ENCODE peak calls at places on chromosome 18, in four cellular contexts. A is endothelial cell of umbilical vein, L is Peyer's patch, M is lower lobe of right lung. X is an unnamed sample. For H3K36me3, the result is how much of the 10 kb centered on the place peaks cover.

GRCh38 chr18:58209326-58209725 is 165.3 kb downstream of the NEDD4L start:
- DNase-seq in M (no peak), L (no peak), A (no peak), X (no peak)

GRCh38 chr18:78805840-78806239 is 173.8 kb upstream of the SALL3 start:
- DNase-seq in M (no peak), A (no peak), L (no peak), X (peak)

GRCh38 chr18:76386071-76386470 is 109.0 kb downstream of the ZNF516 start:
- DNase-seq in M (no peak), L (no peak), A (no peak), X (no peak)

GRCh38 chr18:79217979-79218604 is 148.9 kb downstream of the ATP9B start:
- DNase-seq in A (no peak), L (no peak), M (no peak), X (no peak)

GRCh38 chr18:63741769-63742168 is 33.4 kb upstream of the SERPINB7 start:
- DNase-seq in A (no peak), M (no peak), L (no peak), X (no peak)

GRCh38 chr18:45752681-45753080 is 28.7 kb downstream of the SLC14A1 start:
- DNase-seq in M (no peak), L (no peak), A (no peak), X (no peak)

GRCh38 chr18:3332376-3332775 is 70.4 kb downstream of the MYL12B start:
- DNase-seq in L (no peak), A (no peak), M (no peak), X (no peak)

GRCh38 chr18:13388586-13389490 is 170.3 kb downstream of the LDLRAD4 start:
- DNase-seq in M (no peak), A (no peak), L (no peak), X (no peak)

GRCh38 chr18:32772580-32773186 is at the start of gene KLHL14:
- DNase-seq in L (peak), A (no peak), M (no peak), X (peak)

GRCh38 chr18:34866310-34866709 is 156.2 kb downstream of the DTNA start:
- DNase-seq in L (no peak), A (no peak), M (no peak), X (no peak)

GRCh38 chr18:23540867-23541266 is 37.6 kb downstream of the RMC1 start:
- DNase-seq in L (peak), A (no peak), M (no peak), X (no peak)

GRCh38 chr18:55405655-55406373 is 182.2 kb downstream of the TCF4 start:
- DNase-seq in A (peak), M (peak), L (no peak), X (no peak)

GRCh38 chr18:50006470-50007046 is 188.4 kb downstream of the MYO5B start:
- DNase-seq in A (no peak), L (no peak), M (no peak), X (no peak)

GRCh38 chr18:33034941-33035340 is 262.1 kb upstream of the KLHL14 start:
- DNase-seq in M (no peak), L (no peak), A (peak), X (no peak)

GRCh38 chr18:58205780-58206160 is 161.7 kb downstream of the NEDD4L start:
- DNase-seq in M (no peak), L (no peak), A (no peak), X (no peak)

GRCh38 chr18:5144629-5145028 is 52.4 kb downstream of the AKAIN1 start:
- DNase-seq in M (no peak), A (no peak), L (no peak), X (no peak)

GRCh38 chr18:59799383-59800015 is 100.3 kb upstream of the PMAIP1 start:
- DNase-seq in A (no peak), M (no peak), L (no peak), X (no peak)

GRCh38 chr18:419542-420175 is 80.8 kb downstream of the COLEC12 start:
- DNase-seq in M (no peak), A (no peak), L (no peak), X (no peak)

GRCh38 chr18:27713727-27714080 is 463.2 kb downstream of the CDH2 start:
- DNase-seq in A (no peak), L (no peak), M (no peak), X (no peak)

GRCh38 chr18:11981633-11982366 is 493 bp downstream of the IMPA2 start:
- DNase-seq in M (peak), A (peak), L (peak), X (peak)

GRCh38 chr18:46481847-46482245 is 175.2 kb downstream of the LOXHD1 start:
- DNase-seq in L (no peak), M (no peak), A (no peak), X (no peak)

GRCh38 chr18:74788657-74789056 is 191.0 kb downstream of the ZNF407 start:
- DNase-seq in L (no peak), M (no peak), A (no peak), X (no peak)

GRCh38 chr18:73365018-73365417 is 497.2 kb upstream of the NETO1 start:
- DNase-seq in M (no peak), A (no peak), L (no peak), X (no peak)

GRCh38 chr18:77141401-77142118 is 9.0 kb upstream of the MBP start:
- DNase-seq in M (no peak), A (no peak), L (no peak), X (peak)

GRCh38 chr18:45517181-45517741 is 98.0 kb upstream of the SLC14A2 start:
- DNase-seq in M (no peak), L (no peak), A (no peak), X (no peak)

GRCh38 chr18:8976606-8977005 is 125.9 kb upstream of the NDUFV2 start:
- DNase-seq in M (no peak), L (no peak), A (no peak), X (no peak)

GRCh38 chr18:48152549-48152948 is 222.1 kb upstream of the SMAD2 start:
- DNase-seq in L (no peak), A (no peak), M (no peak), X (no peak)

GRCh38 chr18:31596081-31596872 is 4.6 kb downstream of the TTR start:
- DNase-seq in L (no peak), A (no peak), M (no peak), X (no peak)

GRCh38 chr18:46158498-46158897 is 54.3 kb downstream of the HAUS1 start:
- DNase-seq in M (no peak), A (no peak), L (no peak), X (no peak)

GRCh38 chr18:33326975-33327374 is 113.5 kb downstream of the CCDC178 start:
- DNase-seq in L (no peak), A (no peak), M (no peak), X (no peak)

GRCh38 chr18:39487932-39488331 is 1922.3 kb upstream of the CELF4 start:
- DNase-seq in L (no peak), A (no peak), M (no peak), X (no peak)
- H3K36me3 ChIP-seq in L (under half), A (under half), M (under half), X (under half)

GRCh38 chr18:61838521-61838920 is 54.3 kb downstream of the RNF152 start:
- DNase-seq in L (no peak), M (no peak), A (no peak), X (no peak)
- TF ChIP-seq CTCF in L (no peak), M (no peak), A (no peak), X (no peak)

GRCh38 chr18:56576826-56577573 is 61.4 kb downstream of the TXNL1 start:
- DNase-seq in M (no peak), A (no peak), L (no peak), X (no peak)
- H3K4me3 ChIP-seq in M (no peak), A (no peak), L (no peak), X (no peak)

GRCh38 chr18:36811955-36812354 is 16.8 kb downstream of the TPGS2 start:
- DNase-seq in A (no peak), M (no peak), L (no peak), X (no peak)

GRCh38 chr18:36813111-36813752 is 15.6 kb downstream of the TPGS2 start:
- DNase-seq in L (no peak), A (no peak), M (no peak), X (no peak)

GRCh38 chr18:36812686-36813085 is 16.1 kb downstream of the TPGS2 start:
- DNase-seq in A (no peak), L (no peak), M (no peak), X (no peak)

GRCh38 chr18:36809590-36810381 is 19.0 kb downstream of the TPGS2 start:
- DNase-seq in M (no peak), A (peak), L (peak), X (peak)

DNA sequence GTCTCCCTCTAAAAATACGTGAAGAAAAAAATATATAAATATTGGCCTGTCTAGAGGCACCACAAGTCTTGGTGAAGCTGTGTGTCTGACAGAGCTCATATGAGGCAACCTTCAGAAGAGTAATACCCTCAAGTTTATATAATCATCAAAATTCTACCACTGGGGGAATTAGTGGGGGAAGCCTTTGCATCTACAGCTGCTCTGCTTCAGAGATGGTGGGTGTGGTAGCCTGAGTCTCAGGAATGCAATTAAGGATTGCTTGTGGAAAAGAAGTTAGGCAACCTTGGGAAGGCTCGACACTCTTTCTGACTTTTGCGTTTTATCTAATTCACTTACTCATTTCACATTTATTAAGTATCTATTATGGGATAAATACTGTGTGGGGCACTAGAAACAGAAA is 17.4 kb downstream of the TPGS2 start:
- DNase-seq in M (no peak), L (no peak), A (no peak), X (no peak)
- H3K36me3 ChIP-seq in M (under half), L (under half), A (under half), X (under half)

GRCh38 chr18:10114727-10115463 is 201.1 kb downstream of the VAPA start:
- DNase-seq in L (no peak), A (no peak), M (no peak), X (no peak)
- TF ChIP-seq CTCF in L (no peak), A (no peak), M (no peak), X (no peak)